ENCODE peak calls at places on chromosomes 2 and 18, in seven cellular contexts. P, U, C, J, G, W and A are unnamed samples.

GRCh38 chr2:167965907-167966306 is 281.5 kb downstream of the STK39 start:
- DNase-seq in P (no peak), U (no peak), C (no peak), J (peak), G (no peak), W (no peak), A (no peak)

GRCh38 chr2:239283288-239283945 is 117.4 kb downstream of the HDAC4 start:
- DNase-seq in P (no peak), U (no peak), C (no peak), J (no peak), G (no peak), W (no peak), A (no peak)

GRCh38 chr2:171598713-171599319 is 76.5 kb downstream of the CYBRD1 start:
- DNase-seq in P (peak), U (peak), C (no peak), J (no peak), G (peak), W (peak), A (peak)

GRCh38 chr2:205198130-205198505 is 484.2 kb upstream of the NRP2 start:
- DNase-seq in P (no peak), U (no peak), C (no peak), J (no peak), G (no peak), W (no peak), A (no peak)

GRCh38 chr18:1092228-1092627 is 187.6 kb downstream of the ADCYAP1 start:
- DNase-seq in P (no peak), U (peak), C (peak), J (no peak), G (no peak), W (no peak), A (no peak)

GRCh38 chr18:50356036-50356945 is 18.6 kb upstream of the SKA1 start:
- DNase-seq in P (no peak), U (peak), C (no peak), J (no peak), G (peak), W (no peak), A (no peak)

GRCh38 chr2:41727711-41728110 is 320.1 kb upstream of the PKDCC start:
- DNase-seq in P (no peak), U (no peak), C (no peak), J (no peak), G (no peak), W (no peak), A (no peak)

GRCh38 chr18:79523738-79524180 is 128.0 kb downstream of the NFATC1 start:
- DNase-seq in P (no peak), U (no peak), C (no peak), J (no peak), G (no peak), W (no peak), A (peak)

DNA sequence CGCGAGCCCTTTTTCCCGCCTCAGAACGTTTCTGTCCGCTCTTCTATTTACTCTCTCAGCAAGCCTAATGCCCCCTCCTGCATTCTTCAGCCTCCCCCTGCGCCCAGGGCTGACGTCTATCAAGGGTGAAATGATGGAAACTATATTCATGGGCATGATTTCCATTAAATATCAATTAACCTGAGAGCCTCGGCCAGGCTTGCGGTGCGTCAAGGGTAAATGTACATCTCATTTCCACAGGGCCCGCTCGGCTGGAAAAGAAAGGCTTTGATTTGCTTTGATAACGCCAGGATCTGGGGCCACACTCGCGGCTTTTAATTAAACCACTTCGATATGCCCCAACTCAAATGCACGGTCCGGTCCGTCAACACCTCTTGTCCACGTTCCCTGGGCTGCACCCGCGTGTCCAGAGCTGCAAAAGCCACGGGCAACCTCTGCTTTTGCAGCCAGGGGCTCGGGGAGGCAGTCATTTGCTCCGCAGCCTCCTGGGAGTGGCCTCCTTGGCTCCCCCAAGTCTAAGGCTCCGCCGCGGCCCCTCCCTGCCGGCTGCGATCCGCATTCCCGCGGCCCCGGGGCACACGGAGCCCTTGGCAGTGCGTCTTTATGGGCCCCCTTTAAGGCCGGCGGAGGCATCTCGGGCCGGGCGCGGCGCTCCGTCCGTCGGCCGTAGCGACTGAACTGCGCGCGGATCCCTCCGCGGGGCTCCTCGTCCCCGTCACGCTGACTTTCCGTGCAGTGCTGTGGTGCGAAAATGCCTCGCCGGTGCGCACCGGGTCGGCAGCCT is at the start of gene HOXD8:
- DNase-seq in P (no peak), U (no peak), C (no peak), J (no peak), G (peak), W (no peak), A (no peak)
- TF ChIP-seq POLR2AphosphoS5 in P (peak), U (no peak), C (no peak), J (peak), G (peak), W (no peak), A (no peak)

GRCh38 chr2:25982273-25982967 is at the start of gene KIF3C:
- DNase-seq in P (peak), U (peak), C (peak), J (peak), G (no peak), W (peak), A (peak)
- TF ChIP-seq POLR2A in P (peak), U (no peak), C (peak), J (no peak), G (no peak), W (no peak), A (no peak)

DNA sequence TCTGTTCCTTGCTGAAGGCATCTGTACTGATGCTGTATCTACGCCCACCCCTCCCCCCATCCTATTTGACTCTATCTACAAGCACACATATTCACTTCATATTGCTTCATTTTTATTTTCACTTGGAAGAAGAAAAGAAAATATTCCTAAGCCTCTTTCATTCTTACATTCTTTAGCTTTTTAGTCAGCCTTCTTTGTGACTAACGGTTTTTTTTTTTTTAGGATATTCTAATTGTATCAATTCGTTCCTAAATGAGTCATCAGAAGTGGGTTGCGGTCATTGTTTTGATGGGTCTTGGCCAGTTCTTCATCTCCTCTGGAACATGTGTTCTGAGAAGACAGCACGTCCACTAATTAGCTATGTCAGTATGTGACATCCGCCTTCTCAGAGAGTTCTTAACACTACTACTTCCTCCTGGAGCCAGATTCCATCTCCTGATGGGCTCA is 88.7 kb downstream of the MYO1B start:
- DNase-seq in P (no peak), U (no peak), C (no peak), J (no peak), G (no peak), W (no peak), A (no peak)
- TF ChIP-seq POLR2AphosphoS5 in P (no peak), U (no peak), C (no peak), J (no peak), G (no peak), W (no peak), A (no peak)

GRCh38 chr18:55301836-55302235 is 286.2 kb downstream of the TCF4 start:
- DNase-seq in P (no peak), U (no peak), C (no peak), J (no peak), G (no peak), W (no peak), A (no peak)
- TF ChIP-seq POLR2A in P (no peak), U (no peak), C (no peak), J (no peak), G (no peak), W (no peak), A (no peak)

DNA sequence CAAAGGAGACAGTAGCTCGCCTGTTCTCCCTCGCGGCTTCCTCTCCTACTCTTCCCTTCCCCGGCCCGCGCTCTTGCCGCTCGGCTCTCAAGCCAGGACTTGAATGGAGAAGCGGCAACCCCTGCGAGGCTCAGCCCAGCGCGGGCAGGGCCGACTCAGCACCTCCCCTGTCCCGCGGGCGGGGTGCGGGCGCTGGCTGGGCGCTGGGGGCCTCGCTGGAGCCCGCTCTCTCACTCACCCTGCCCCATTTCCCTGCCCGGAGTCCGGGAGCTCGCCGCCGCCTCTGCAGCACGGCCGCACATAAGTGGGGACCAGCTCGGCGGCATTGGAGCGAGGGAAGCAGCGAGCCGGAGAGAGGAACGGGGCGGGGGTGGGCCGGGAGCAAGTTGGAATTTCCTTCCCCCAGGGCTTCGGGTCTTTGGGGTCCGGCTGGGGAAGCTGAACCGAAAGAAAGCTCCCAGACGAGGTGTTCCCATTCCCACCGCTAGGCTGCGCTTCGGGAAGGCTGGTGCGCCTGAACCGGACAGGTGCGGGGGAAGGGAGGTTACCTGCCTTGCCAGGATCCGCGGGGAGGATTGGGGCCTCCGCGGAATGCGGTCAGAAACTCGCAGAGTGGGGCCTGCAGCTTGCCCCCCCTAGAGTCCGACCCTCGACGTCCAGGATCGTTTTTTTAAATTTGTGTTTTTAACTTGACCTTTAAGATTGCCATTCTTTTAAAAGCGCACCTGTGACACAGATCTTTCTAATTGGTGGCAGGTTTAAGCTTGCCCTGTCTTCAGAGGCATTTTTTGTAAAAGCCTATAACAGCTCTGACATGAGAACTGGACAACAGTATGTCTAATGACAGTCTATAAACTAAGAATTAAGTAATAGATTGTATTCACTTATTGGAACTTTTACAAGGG is at the start of gene COBLL1:
- DNase-seq in P (peak), U (peak), C (no peak), J (peak), G (peak), W (peak), A (peak)
- TF ChIP-seq POLR2AphosphoS5 in P (peak), U (no peak), C (no peak), J (peak), G (no peak), W (no peak), A (no peak)

GRCh38 chr2:121084137-121084680 is 200.8 kb downstream of the TFCP2L1 start:
- DNase-seq in P (no peak), U (no peak), C (no peak), J (no peak), G (no peak), W (no peak), A (no peak)

GRCh38 chr2:121087117-121087516 is 197.9 kb downstream of the TFCP2L1 start:
- DNase-seq in P (no peak), U (no peak), C (no peak), J (no peak), G (no peak), W (no peak), A (no peak)

GRCh38 chr2:121088251-121089004 is 196.6 kb downstream of the TFCP2L1 start:
- DNase-seq in P (no peak), U (no peak), C (no peak), J (no peak), G (no peak), W (no peak), A (no peak)

GRCh38 chr2:121085801-121086200 is 199.2 kb downstream of the TFCP2L1 start:
- DNase-seq in P (peak), U (no peak), C (no peak), J (no peak), G (no peak), W (no peak), A (no peak)

DNA sequence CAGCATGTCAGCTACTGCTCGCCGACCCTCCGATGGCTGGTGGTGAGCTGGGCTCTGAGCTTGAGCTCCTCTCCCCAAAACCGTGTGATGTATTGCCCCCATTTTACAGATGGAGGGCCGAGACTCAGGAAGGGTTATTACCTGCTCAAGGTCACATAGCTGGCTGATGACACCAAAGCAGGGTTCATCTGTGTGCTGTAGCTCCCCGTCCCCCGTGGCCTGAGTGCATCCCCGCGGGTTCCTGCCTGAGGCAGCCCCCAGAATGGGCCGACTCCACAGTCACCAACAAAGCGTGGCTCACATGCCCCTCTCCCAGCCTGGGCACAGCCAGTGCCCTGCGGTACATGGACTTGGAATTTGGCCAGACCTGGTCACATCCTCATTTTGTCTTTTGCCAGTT is 198.6 kb downstream of the TFCP2L1 start:
- DNase-seq in P (no peak), U (no peak), C (no peak), J (no peak), G (no peak), W (no peak), A (no peak)
- TF ChIP-seq POLR2A in P (no peak), U (no peak), C (no peak), J (no peak), G (no peak), W (no peak), A (no peak)

GRCh38 chr2:43174368-43175186 is 51.8 kb downstream of the ZFP36L2 start:
- DNase-seq in P (no peak), U (no peak), C (no peak), J (no peak), G (no peak), W (peak), A (peak)
- TF ChIP-seq POLR2AphosphoS5 in P (no peak), U (no peak), C (no peak), J (no peak), G (no peak), W (no peak), A (no peak)

GRCh38 chr2:66437601-66438497 is 2.9 kb downstream of the MEIS1 start:
- DNase-seq in P (no peak), U (no peak), C (no peak), J (no peak), G (no peak), W (no peak), A (no peak)
- TF ChIP-seq POLR2A in P (no peak), U (no peak), C (no peak), J (no peak), G (no peak), W (no peak), A (no peak)